ENCODE peak calls at places on chromosomes 2 and 18, in four cellular contexts. F, C, Y and D are unnamed samples. For H3K4me1, the result is how much of the 10 kb centered on the place peaks cover.

GRCh38 chr2:196136151-196136550 is 35.2 kb downstream of the STK17B start:
- DNase-seq in Y (no peak), C (no peak), F (no peak), D (no peak)

GRCh38 chr2:73020657-73021370 is 50.7 kb downstream of the SFXN5 start:
- DNase-seq in C (no peak), Y (no peak), F (no peak), D (no peak)

GRCh38 chr2:152646775-152647174 is 70.5 kb downstream of the PRPF40A start:
- DNase-seq in Y (no peak), F (no peak), C (no peak), D (no peak)

GRCh38 chr2:240455719-240456606 is 20.5 kb downstream of the GPC1 start:
- DNase-seq in F (no peak), C (peak), Y (no peak), D (no peak)

GRCh38 chr2:228545041-228545440 is 363.6 kb upstream of the SPHKAP start:
- DNase-seq in F (no peak), C (no peak), Y (no peak), D (no peak)

GRCh38 chr2:176500921-176501320 is 231.7 kb downstream of the MTX2 start:
- DNase-seq in F (no peak), C (no peak), Y (no peak), D (no peak)

GRCh38 chr2:132374961-132375360 is 41.6 kb upstream of the GPR39 start:
- DNase-seq in Y (no peak), C (no peak), F (no peak), D (no peak)

GRCh38 chr18:3889121-3889520 is 439.1 kb downstream of the TGIF1 start:
- DNase-seq in F (no peak), Y (no peak), C (no peak), D (no peak)

GRCh38 chr2:134169788-134170187 is 84.1 kb upstream of the MGAT5 start:
- DNase-seq in F (no peak), C (no peak), Y (no peak), D (no peak)

GRCh38 chr2:71452565-71452964 is 796 bp upstream of the DYSF start:
- DNase-seq in C (peak), Y (no peak), F (no peak), D (no peak)

GRCh38 chr2:26572589-26572988 is 68.6 kb downstream of the CIB4 start:
- DNase-seq in Y (no peak), F (no peak), C (no peak), D (no peak)

GRCh38 chr2:29189052-29189451 is 73.8 kb downstream of the CLIP4 start:
- DNase-seq in F (no peak), Y (no peak), C (no peak), D (no peak)

GRCh38 chr2:219531639-219532377 is 11.8 kb downstream of the CHPF start:
- DNase-seq in C (no peak), F (no peak), Y (no peak), D (no peak)

GRCh38 chr2:162146906-162147305 is 5.1 kb downstream of the GCG start:
- DNase-seq in Y (no peak), C (no peak), F (no peak), D (no peak)

GRCh38 chr2:222796413-222797103 is 64.3 kb upstream of the ACSL3 start:
- DNase-seq in C (no peak), Y (no peak), F (no peak), D (peak)

GRCh38 chr18:62327977-62328376 is 2.9 kb downstream of the TNFRSF11A start:
- DNase-seq in Y (no peak), C (no peak), F (no peak), D (peak)

GRCh38 chr2:230498506-230499107 is 82.6 kb downstream of the SP100 start:
- DNase-seq in F (no peak), Y (no peak), C (no peak), D (no peak)

GRCh38 chr2:136118819-136119716 is 1.1 kb upstream of the CXCR4 start:
- DNase-seq in Y (peak), F (peak), C (peak), D (peak)

GRCh38 chr18:464311-464659 is 36.2 kb downstream of the COLEC12 start:
- DNase-seq in Y (no peak), F (no peak), C (no peak), D (no peak)

GRCh38 chr2:24731923-24732322 is 61.3 kb downstream of the PTRHD1 start:
- DNase-seq in F (no peak), Y (no peak), C (no peak), D (no peak)

GRCh38 chr2:18399601-18400000 is 160.9 kb downstream of the RDH14 start:
- DNase-seq in Y (no peak), C (no peak), F (no peak), D (no peak)

GRCh38 chr18:2173464-2173863 is 397.8 kb downstream of the METTL4 start:
- DNase-seq in Y (no peak), C (no peak), F (no peak), D (no peak)

GRCh38 chr2:241811209-241811951 is 2.4 kb downstream of the NEU4 start:
- DNase-seq in C (peak), F (no peak), Y (no peak), D (no peak)

GRCh38 chr2:149087751-149088150 is 49.3 kb downstream of the LYPD6B start:
- DNase-seq in Y (no peak), F (no peak), C (no peak), D (peak)

GRCh38 chr2:239934571-239935171 is 90.5 kb downstream of the NDUFA10 start:
- DNase-seq in C (peak), F (no peak), Y (peak), D (peak)

GRCh38 chr2:218437969-218438368 is 19.0 kb downstream of the VIL1 start:
- DNase-seq in C (no peak), F (no peak), Y (no peak), D (no peak)

GRCh38 chr2:139360654-139361053 is 580.5 kb upstream of the NXPH2 start:
- DNase-seq in C (no peak), Y (no peak), F (no peak), D (no peak)

GRCh38 chr18:56431551-56431950 is 206.8 kb downstream of the TXNL1 start:
- DNase-seq in F (no peak), Y (no peak), C (no peak), D (no peak)

GRCh38 chr2:200609027-200609614 is 23.3 kb downstream of the AOX1 start:
- DNase-seq in Y (no peak), C (peak), F (no peak), D (no peak)

GRCh38 chr2:195520671-195521155 is 136.3 kb upstream of the SLC39A10 start:
- DNase-seq in C (no peak), Y (no peak), F (no peak), D (no peak)

GRCh38 chr2:121490734-121491133 is 39.9 kb upstream of the RNU4ATAC start:
- DNase-seq in C (no peak), Y (no peak), F (no peak), D (no peak)

GRCh38 chr2:121492409-121492808 is 38.3 kb upstream of the RNU4ATAC start:
- DNase-seq in F (no peak), Y (no peak), C (no peak), D (no peak)

GRCh38 chr2:121489284-121489683 is 41.4 kb upstream of the RNU4ATAC start:
- DNase-seq in Y (no peak), F (no peak), C (no peak), D (no peak)

GRCh38 chr2:121491566-121491965 is 39.1 kb upstream of the RNU4ATAC start:
- DNase-seq in C (no peak), Y (no peak), F (no peak), D (no peak)

DNA sequence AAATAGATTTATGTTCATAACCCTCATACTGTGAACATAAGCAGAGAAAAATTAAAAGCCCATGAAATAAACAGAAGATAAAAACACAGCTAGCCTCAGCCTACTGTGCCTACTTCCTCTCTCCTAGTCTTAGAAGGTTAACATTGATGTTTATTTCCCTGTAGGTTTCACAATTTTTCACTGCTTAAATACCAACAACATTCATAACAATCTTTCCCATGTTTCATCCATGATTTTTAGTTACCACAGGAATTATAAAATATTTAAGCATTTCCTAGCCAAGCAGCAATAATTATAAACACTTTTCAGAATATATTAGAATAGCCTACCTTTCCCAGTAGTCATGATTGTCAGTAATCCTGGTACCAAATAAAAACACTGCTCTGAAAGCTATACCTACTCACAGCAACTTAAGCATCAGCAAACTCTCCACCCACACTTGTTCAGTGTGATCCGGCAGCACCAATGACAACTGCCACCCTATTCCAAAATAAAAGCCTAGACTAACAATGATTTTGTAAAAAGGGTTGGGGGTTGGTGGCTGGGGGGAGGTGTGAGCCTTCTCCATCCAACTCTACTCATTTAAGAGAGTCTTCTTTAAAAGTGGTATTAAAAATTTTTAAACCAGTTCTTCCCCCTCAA is 40.6 kb upstream of the RNU4ATAC start:
- DNase-seq in Y (no peak), C (no peak), F (no peak), D (no peak)
- H3K4me1 ChIP-seq in Y (under half), C (half or more), F (under half), D (under half)

GRCh38 chr18:36441872-36442271 is 144.4 kb downstream of the FHOD3 start:
- DNase-seq in Y (no peak), F (no peak), C (no peak), D (no peak)

GRCh38 chr18:36442717-36443116 is 145.2 kb downstream of the FHOD3 start:
- DNase-seq in Y (no peak), F (no peak), C (no peak), D (no peak)

GRCh38 chr18:36446059-36446458 is 148.5 kb downstream of the FHOD3 start:
- DNase-seq in C (no peak), Y (no peak), F (no peak), D (no peak)

GRCh38 chr18:36440614-36441013 is 143.1 kb downstream of the FHOD3 start:
- DNase-seq in C (no peak), F (no peak), Y (no peak), D (no peak)

GRCh38 chr18:36441426-36441870 is 143.9 kb downstream of the FHOD3 start:
- DNase-seq in C (no peak), F (no peak), Y (no peak), D (no peak)
- H3K27ac ChIP-seq in C (peak), F (no peak), Y (no peak), D (no peak)

DNA sequence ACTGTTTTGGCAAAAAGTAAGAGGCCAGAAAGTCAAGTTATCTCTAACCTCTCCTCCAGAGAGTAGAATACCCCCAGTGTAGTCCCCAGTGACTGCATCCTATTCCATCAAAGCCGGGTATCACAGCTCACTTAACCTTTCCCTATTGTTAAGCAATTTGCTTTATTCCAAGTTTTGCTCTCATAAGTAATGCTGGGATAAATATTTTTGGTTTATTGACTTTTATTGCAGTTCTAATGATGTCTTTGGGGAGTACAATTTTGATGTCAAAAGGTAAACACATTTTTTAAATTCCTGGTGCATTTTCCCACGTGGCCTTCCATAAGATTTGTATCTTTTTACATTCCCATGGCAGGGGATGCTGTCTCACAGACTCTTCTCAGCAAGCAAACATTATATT is 43.3 kb downstream of the CMPK2 start:
- DNase-seq in C (no peak), F (no peak), Y (no peak), D (no peak)
- H3K4me1 ChIP-seq in C (under half), F (under half), Y (under half), D (under half)

DNA sequence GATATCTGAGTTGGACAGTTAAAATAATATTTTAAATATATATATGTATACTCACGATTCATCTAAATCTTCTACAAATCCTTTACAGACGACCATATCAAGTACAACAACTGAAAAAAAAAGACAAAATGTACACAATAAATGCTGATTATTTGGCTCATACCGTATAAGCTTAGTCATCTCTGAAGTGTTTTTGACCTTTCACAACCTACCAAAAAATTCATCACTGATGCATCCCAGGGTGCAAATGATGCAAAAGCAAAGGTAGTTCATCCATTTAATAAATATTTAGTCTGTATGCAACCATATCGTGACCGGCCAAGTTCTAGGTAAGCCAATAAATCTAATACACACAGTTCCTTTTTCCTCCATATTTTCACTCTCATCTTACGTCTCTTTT is 1.1 kb downstream of the TMX3 start:
- DNase-seq in C (no peak), F (no peak), Y (no peak), D (no peak)
- H3K27ac ChIP-seq in C (no peak), F (no peak), Y (peak), D (no peak)

GRCh38 chr2:3420076-3420848 is 40.8 kb downstream of the TRAPPC12 start:
- DNase-seq in F (no peak), Y (no peak), C (no peak), D (no peak)

GRCh38 chr2:3423492-3424170 is 44.1 kb downstream of the TRAPPC12 start:
- DNase-seq in C (peak), F (peak), Y (peak), D (peak)

GRCh38 chr2:3422161-3422767 is 42.8 kb downstream of the TRAPPC12 start:
- DNase-seq in Y (no peak), F (no peak), C (no peak), D (no peak)

GRCh38 chr2:3421053-3421452 is 41.6 kb downstream of the TRAPPC12 start:
- DNase-seq in F (no peak), Y (no peak), C (no peak), D (no peak)

GRCh38 chr2:3421541-3421940 is 42.0 kb downstream of the TRAPPC12 start:
- DNase-seq in C (no peak), F (no peak), Y (no peak), D (no peak)
- H3K4me1 ChIP-seq in C (under half), F (under half), Y (under half), D (under half)

DNA sequence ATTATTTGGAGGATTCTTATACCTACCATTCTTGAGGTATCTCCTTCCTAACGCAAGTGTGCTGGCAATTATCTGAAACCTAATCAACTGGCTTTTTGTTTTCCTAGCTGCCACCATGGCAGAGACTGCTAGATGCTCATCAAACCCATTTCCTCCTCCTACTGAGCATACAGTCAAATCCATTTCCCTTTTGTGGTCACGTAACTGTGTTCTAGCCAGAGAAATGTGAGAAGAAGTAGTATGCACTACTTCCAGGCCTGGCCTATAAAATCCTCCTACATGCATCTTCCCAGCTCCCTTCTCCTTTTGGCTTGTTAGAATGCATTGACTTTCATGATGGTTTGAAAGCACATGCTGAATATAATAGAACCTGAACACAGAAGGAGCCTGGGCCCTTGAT is 494.1 kb upstream of the MEIS1 start:
- DNase-seq in C (no peak), F (no peak), Y (no peak), D (no peak)
- H3K27ac ChIP-seq in C (no peak), F (no peak), Y (no peak), D (no peak)

GRCh38 chr2:79191081-79191480 is 31.5 kb upstream of the REG3A start:
- DNase-seq in Y (no peak), C (no peak), F (no peak), D (no peak)

GRCh38 chr2:79189465-79189864 is 29.9 kb upstream of the REG3A start:
- DNase-seq in F (no peak), C (no peak), Y (no peak), D (no peak)

GRCh38 chr2:79191816-79192215 is 32.3 kb upstream of the REG3A start:
- DNase-seq in F (no peak), C (no peak), Y (no peak), D (no peak)
- H3K4me1 ChIP-seq in F (under half), C (under half), Y (under half), D (under half)

GRCh38 chr18:13447621-13448020 is 229.1 kb downstream of the LDLRAD4 start:
- DNase-seq in Y (no peak), C (peak), F (no peak), D (no peak)
- H3K27ac ChIP-seq in Y (no peak), C (peak), F (no peak), D (no peak)

DNA sequence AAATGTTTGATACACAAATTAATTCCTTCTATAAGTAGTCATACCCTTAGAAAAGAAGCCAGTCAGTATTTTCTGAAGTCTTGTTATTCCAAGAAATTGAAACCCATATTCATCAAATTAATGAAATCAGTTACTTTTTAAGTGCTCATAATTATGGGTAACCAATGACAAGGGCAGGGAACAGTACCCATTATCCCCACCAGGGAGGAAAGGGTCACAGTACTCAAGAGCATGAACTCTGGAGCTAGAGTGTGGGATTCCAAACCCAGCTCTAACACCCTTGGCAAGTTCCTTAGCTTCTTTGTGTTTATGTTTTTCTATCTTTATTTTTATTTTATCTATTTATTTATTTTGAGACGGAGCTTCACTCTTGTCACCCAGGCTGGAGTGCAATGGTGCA is 68.4 kb downstream of the CCDC148 start:
- DNase-seq in Y (no peak), F (no peak), C (no peak), D (no peak)
- H3K4me1 ChIP-seq in Y (under half), F (under half), C (under half), D (under half)

GRCh38 chr2:83282851-83283250 is 1176.2 kb downstream of the SUCLG1 start:
- DNase-seq in Y (no peak), C (no peak), F (no peak), D (no peak)
- H3K27ac ChIP-seq in Y (no peak), C (no peak), F (no peak), D (no peak)